ENCODE peak calls at places on chromosome 12, in ten cellular contexts. L is stimulated activated CD4-positive, alpha-beta T cell treated with anti-CD3 and anti-CD28 coated beads, TNF-alpha, amount 100 ng/mL, for 24 hours; T is HFFc6; K is amniotic stem cell; X is NCI-H1105; D is stomach; H is aorta; E is EH; S is adipocyte; I is cardiac septum. Y is an unnamed sample.
A peak's percentile ranks its signal among the peaks of the same experiment; 100 is the strongest.

GRCh38 chr12:132187646-132188450 is 43.6 kb downstream of the NOC4L start:
- DNase-seq in I (no peak), D (no peak), E (no peak), K (no peak), X (no peak), S (no peak), H (no peak), T (no peak), L (no peak), Y (no peak)

GRCh38 chr12:8087666-8088065 is 5.6 kb downstream of the NECAP1 start:
- DNase-seq in K (no peak), S (no peak), D (no peak), X (no peak), T (no peak), I (no peak), L (no peak), H (no peak), E (no peak), Y (no peak)

GRCh38 chr12:40198601-40199000 is 26.2 kb upstream of the LRRK2 start:
- DNase-seq in D (no peak), K (no peak), X (no peak), H (no peak), E (peak; percentile 9), L (no peak), T (no peak), I (no peak), S (no peak), Y (peak; percentile 18)

GRCh38 chr12:106669216-106669615 is 86.4 kb downstream of the RFX4 start:
- DNase-seq in I (no peak), S (no peak), T (no peak), X (no peak), K (no peak), D (no peak), E (no peak), L (no peak), H (no peak), Y (no peak)

GRCh38 chr12:115147916-115148315 is 463.9 kb upstream of the TBX3 start:
- DNase-seq in S (no peak), D (no peak), I (no peak), H (no peak), K (no peak), L (no peak), T (no peak), X (no peak), E (peak; percentile 80), Y (no peak)

GRCh38 chr12:122947352-122947792 is 18.9 kb downstream of the ABCB9 start:
- DNase-seq in T (no peak), H (no peak), K (no peak), I (no peak), S (no peak), D (peak; percentile 68), L (no peak), E (no peak), X (no peak), Y (no peak)

GRCh38 chr12:15757553-15758255 is 31.5 kb downstream of the EPS8 start:
- DNase-seq in I (no peak), X (no peak), E (peak; percentile 92), S (peak; percentile 60), L (no peak), D (peak; percentile 29), H (no peak), T (peak; percentile 82), K (peak; percentile 29), Y (peak; percentile 99)

GRCh38 chr12:124419292-124420040 is 124.6 kb downstream of the RFLNA start:
- DNase-seq in K (no peak), E (peak; percentile 37), L (no peak), T (no peak), X (no peak), H (no peak), I (no peak), D (no peak), S (no peak), Y (no peak)

GRCh38 chr12:8867009-8867408 is 44.6 kb downstream of the A2ML1 start:
- DNase-seq in S (no peak), L (no peak), D (no peak), E (no peak), T (no peak), K (no peak), X (no peak), H (no peak), I (no peak), Y (no peak)

GRCh38 chr12:4293299-4293941 is 19.9 kb downstream of the CCND2 start:
- DNase-seq in L (no peak), S (no peak), H (no peak), T (no peak), E (no peak), D (no peak), X (no peak), I (no peak), K (no peak), Y (no peak)

GRCh38 chr12:10395390-10395998 is 5.7 kb upstream of the KLRK1 start:
- DNase-seq in K (peak; percentile 74), D (peak; percentile 31), T (peak; percentile 94), L (no peak), X (no peak), E (peak; percentile 95), S (peak; percentile 92), H (no peak), I (no peak), Y (peak; percentile 83)

GRCh38 chr12:78331764-78332163 is 501.1 kb downstream of the NAV3 start:
- DNase-seq in H (no peak), T (no peak), I (no peak), X (no peak), D (no peak), S (peak; percentile 6), E (no peak), K (no peak), L (no peak), Y (no peak)

GRCh38 chr12:76199808-76200207 is 115.3 kb upstream of the NAP1L1 start:
- DNase-seq in I (no peak), S (peak; percentile 29), X (no peak), H (no peak), E (peak; percentile 80), L (no peak), K (no peak), D (no peak), T (peak; percentile 52), Y (peak; percentile 51)

GRCh38 chr12:92945659-92946220 is 16.6 kb upstream of the EEA1 start:
- DNase-seq in K (no peak), T (no peak), I (no peak), X (no peak), L (no peak), H (no peak), D (no peak), E (no peak), S (no peak), Y (no peak)

GRCh38 chr12:102946042-102946441 is 11.4 kb upstream of the ASCL1 start:
- DNase-seq in D (no peak), I (no peak), H (no peak), X (peak; percentile 54), E (no peak), S (no peak), T (no peak), L (no peak), K (no peak), Y (no peak)

GRCh38 chr12:127260531-127260930 is 1006.4 kb upstream of the TMEM132C start:
- DNase-seq in I (no peak), L (no peak), X (no peak), H (no peak), E (peak; percentile 88), D (no peak), K (no peak), T (peak; percentile 84), S (peak; percentile 20), Y (peak; percentile 79)

GRCh38 chr12:121637231-121637914 is 11.0 kb downstream of the ORAI1 start:
- DNase-seq in I (peak; percentile 87), K (no peak), E (no peak), T (no peak), H (no peak), S (no peak), X (no peak), D (peak; percentile 40), L (no peak), Y (no peak)

GRCh38 chr12:103877934-103878510 is 37.0 kb upstream of the NT5DC3 start:
- DNase-seq in S (peak; percentile 86), K (peak; percentile 58), E (peak; percentile 77), I (no peak), D (peak; percentile 57), L (peak; percentile 27), T (peak; percentile 60), X (peak; percentile 72), H (no peak), Y (peak; percentile 64)

Y was measured in HCEC 1CT.